ENCODE peak calls at places on chromosomes 5 and 9, in nine cellular contexts. One of them, this sample, is unnamed.

GRCh38 chr5:135813758-135814157 is 20.7 kb upstream of the SLC25A48 start:
- DNase-seq in tibial nerve: no peak
- DNase-seq in foreskin fibroblast: no peak
- DNase-seq in esophagus squamous epithelium: no peak
- DNase-seq in fibroblast of lung: no peak
- DNase-seq in ovary: no peak
- DNase-seq in tibial artery: no peak
- DNase-seq in fibroblast of pulmonary artery: no peak
- DNase-seq in kidney: no peak
- DNase-seq in this sample: no peak

GRCh38 chr9:100511205-100511604 is 38.3 kb downstream of the TMEFF1 start:
- DNase-seq in tibial nerve: no peak
- DNase-seq in foreskin fibroblast: no peak
- DNase-seq in esophagus squamous epithelium: no peak
- DNase-seq in fibroblast of lung: no peak
- DNase-seq in ovary: no peak
- DNase-seq in tibial artery: no peak
- DNase-seq in fibroblast of pulmonary artery: no peak
- DNase-seq in kidney: no peak
- DNase-seq in this sample: no peak

GRCh38 chr5:63686938-63687337 is 275.3 kb downstream of the HTR1A start:
- DNase-seq in tibial nerve: no peak
- DNase-seq in foreskin fibroblast: no peak
- DNase-seq in esophagus squamous epithelium: no peak
- DNase-seq in fibroblast of lung: no peak
- DNase-seq in ovary: peak
- DNase-seq in tibial artery: no peak
- DNase-seq in fibroblast of pulmonary artery: no peak
- DNase-seq in kidney: no peak
- DNase-seq in this sample: peak

GRCh38 chr5:179802950-179803562 is 3.6 kb downstream of the MGAT4B start:
- DNase-seq in tibial nerve: no peak
- DNase-seq in foreskin fibroblast: no peak
- DNase-seq in esophagus squamous epithelium: no peak
- DNase-seq in fibroblast of lung: no peak
- DNase-seq in ovary: no peak
- DNase-seq in tibial artery: no peak
- DNase-seq in fibroblast of pulmonary artery: no peak
- DNase-seq in kidney: peak
- DNase-seq in this sample: no peak

GRCh38 chr9:76215066-76215465 is 179.2 kb downstream of the RFK start:
- DNase-seq in tibial nerve: no peak
- DNase-seq in foreskin fibroblast: peak
- DNase-seq in esophagus squamous epithelium: no peak
- DNase-seq in fibroblast of lung: peak
- DNase-seq in ovary: no peak
- DNase-seq in tibial artery: no peak
- DNase-seq in fibroblast of pulmonary artery: peak
- DNase-seq in kidney: no peak
- DNase-seq in this sample: peak

GRCh38 chr9:37026936-37027581 is 7.0 kb downstream of the PAX5 start:
- DNase-seq in tibial nerve: no peak
- DNase-seq in foreskin fibroblast: no peak
- DNase-seq in esophagus squamous epithelium: no peak
- DNase-seq in fibroblast of lung: no peak
- DNase-seq in ovary: no peak
- DNase-seq in tibial artery: no peak
- DNase-seq in fibroblast of pulmonary artery: no peak
- DNase-seq in kidney: no peak
- DNase-seq in this sample: no peak

GRCh38 chr5:169628891-169629290 is 8.2 kb upstream of the DOCK2 start:
- DNase-seq in tibial nerve: no peak
- DNase-seq in foreskin fibroblast: peak
- DNase-seq in esophagus squamous epithelium: no peak
- DNase-seq in fibroblast of lung: peak
- DNase-seq in ovary: no peak
- DNase-seq in tibial artery: no peak
- DNase-seq in fibroblast of pulmonary artery: no peak
- DNase-seq in kidney: no peak
- DNase-seq in this sample: no peak

GRCh38 chr9:93807166-93808013 is 147.8 kb downstream of the BARX1 start:
- DNase-seq in tibial nerve: no peak
- DNase-seq in foreskin fibroblast: no peak
- DNase-seq in esophagus squamous epithelium: no peak
- DNase-seq in fibroblast of lung: no peak
- DNase-seq in ovary: no peak
- DNase-seq in tibial artery: no peak
- DNase-seq in fibroblast of pulmonary artery: no peak
- DNase-seq in kidney: no peak
- DNase-seq in this sample: no peak

GRCh38 chr9:112174965-112175795 is at the start of gene SUSD1:
- DNase-seq in tibial nerve: no peak
- DNase-seq in foreskin fibroblast: no peak
- DNase-seq in esophagus squamous epithelium: no peak
- DNase-seq in fibroblast of lung: peak
- DNase-seq in ovary: no peak
- DNase-seq in tibial artery: no peak
- DNase-seq in fibroblast of pulmonary artery: no peak
- DNase-seq in kidney: peak
- DNase-seq in this sample: no peak

DNA sequence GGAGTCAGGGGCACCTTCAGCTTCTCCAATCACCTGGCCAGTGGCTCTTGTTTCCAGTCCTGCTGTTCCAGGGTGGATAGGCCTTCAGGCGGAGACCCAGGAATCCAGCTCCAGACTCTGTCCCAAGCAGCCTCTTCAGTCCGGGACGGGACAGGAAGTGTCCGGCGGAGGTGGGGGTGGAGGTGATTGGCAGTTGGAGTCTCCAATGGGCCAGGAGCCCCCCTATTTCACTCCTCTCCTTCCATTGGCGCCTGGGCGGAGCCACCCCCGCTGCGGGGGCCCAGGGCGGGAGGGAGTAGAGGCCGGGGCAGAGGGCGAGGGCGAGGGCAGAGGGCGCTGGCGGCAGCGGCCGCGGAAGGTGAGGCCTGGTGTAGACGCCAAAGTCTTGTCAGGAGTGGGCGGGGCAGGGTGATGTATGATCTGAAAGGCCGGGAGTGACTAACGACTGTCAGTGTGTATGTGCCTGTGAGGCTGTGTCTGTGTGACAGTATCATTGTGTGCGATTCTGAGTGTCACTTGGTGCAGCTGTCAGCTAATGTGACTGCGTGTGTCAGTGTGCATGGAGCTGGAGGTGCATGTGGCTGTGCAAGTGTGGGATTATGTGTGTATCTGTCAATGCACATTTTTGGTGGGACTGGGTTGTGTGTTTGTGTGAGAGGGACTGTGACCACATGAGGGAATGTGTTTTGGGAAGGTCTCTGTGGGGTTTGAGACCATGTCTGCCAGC is at the start of gene IL11RA:
- DNase-seq in tibial nerve: peak
- DNase-seq in foreskin fibroblast: peak
- DNase-seq in esophagus squamous epithelium: no peak
- DNase-seq in fibroblast of lung: peak
- DNase-seq in ovary: peak
- DNase-seq in tibial artery: peak
- DNase-seq in fibroblast of pulmonary artery: peak
- DNase-seq in kidney: peak
- DNase-seq in this sample: peak
- H3K4me3 ChIP-seq in tibial nerve: peak
- H3K4me3 ChIP-seq in foreskin fibroblast: peak
- H3K4me3 ChIP-seq in esophagus squamous epithelium: peak
- H3K4me3 ChIP-seq in fibroblast of lung: peak
- H3K4me3 ChIP-seq in ovary: peak
- H3K4me3 ChIP-seq in tibial artery: peak
- H3K4me3 ChIP-seq in fibroblast of pulmonary artery: peak
- H3K4me3 ChIP-seq in kidney: peak
- H3K4me3 ChIP-seq in this sample: peak

GRCh38 chr5:15290953-15291352 is 209.0 kb upstream of the FBXL7 start:
- DNase-seq in tibial nerve: no peak
- DNase-seq in foreskin fibroblast: no peak
- DNase-seq in esophagus squamous epithelium: no peak
- DNase-seq in fibroblast of lung: no peak
- DNase-seq in ovary: no peak
- DNase-seq in tibial artery: no peak
- DNase-seq in fibroblast of pulmonary artery: no peak
- DNase-seq in kidney: no peak
- DNase-seq in this sample: no peak

GRCh38 chr5:15285901-15286583 is 213.9 kb upstream of the FBXL7 start:
- DNase-seq in tibial nerve: no peak
- DNase-seq in foreskin fibroblast: peak
- DNase-seq in esophagus squamous epithelium: no peak
- DNase-seq in fibroblast of lung: peak
- DNase-seq in ovary: peak
- DNase-seq in tibial artery: no peak
- DNase-seq in fibroblast of pulmonary artery: peak
- DNase-seq in kidney: no peak
- DNase-seq in this sample: no peak

DNA sequence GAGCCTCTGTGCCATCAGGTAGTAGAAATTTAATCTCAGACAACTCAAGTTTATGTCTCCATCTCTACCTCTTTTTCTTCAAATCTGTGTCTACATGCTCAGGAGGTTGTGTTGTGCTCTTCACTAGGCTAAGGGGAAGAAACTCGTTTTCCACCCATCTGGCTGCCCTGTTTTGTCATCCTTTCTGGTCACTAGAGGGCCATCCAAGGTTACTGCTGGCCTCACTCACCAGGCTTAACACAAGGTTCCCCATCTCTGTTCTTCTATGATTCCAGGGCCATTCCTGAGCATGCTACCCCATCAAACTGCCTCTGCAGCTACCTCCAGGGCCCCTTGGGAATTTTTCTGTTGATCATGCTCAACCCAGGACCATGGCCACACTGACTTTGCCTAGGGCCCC is 213.3 kb upstream of the FBXL7 start:
- DNase-seq in tibial nerve: no peak
- DNase-seq in foreskin fibroblast: peak
- DNase-seq in esophagus squamous epithelium: no peak
- DNase-seq in fibroblast of lung: no peak
- DNase-seq in ovary: no peak
- DNase-seq in tibial artery: no peak
- DNase-seq in fibroblast of pulmonary artery: peak
- DNase-seq in kidney: no peak
- DNase-seq in this sample: no peak
- TF ChIP-seq CTCF in tibial nerve: no peak
- TF ChIP-seq CTCF in foreskin fibroblast: peak
- TF ChIP-seq CTCF in esophagus squamous epithelium: no peak
- TF ChIP-seq CTCF in fibroblast of lung: no peak
- TF ChIP-seq CTCF in ovary: no peak
- TF ChIP-seq CTCF in tibial artery: peak
- TF ChIP-seq CTCF in fibroblast of pulmonary artery: peak
- TF ChIP-seq CTCF in kidney: peak
- TF ChIP-seq CTCF in this sample: no peak

GRCh38 chr5:6447384-6448140 is 1.1 kb upstream of the UBE2QL1 start:
- DNase-seq in tibial nerve: no peak
- DNase-seq in foreskin fibroblast: no peak
- DNase-seq in esophagus squamous epithelium: no peak
- DNase-seq in fibroblast of lung: no peak
- DNase-seq in ovary: no peak
- DNase-seq in tibial artery: no peak
- DNase-seq in fibroblast of pulmonary artery: no peak
- DNase-seq in kidney: no peak
- DNase-seq in this sample: no peak

GRCh38 chr5:6449465-6450158 is 953 bp downstream of the UBE2QL1 start:
- DNase-seq in tibial nerve: no peak
- DNase-seq in foreskin fibroblast: no peak
- DNase-seq in esophagus squamous epithelium: no peak
- DNase-seq in fibroblast of lung: no peak
- DNase-seq in ovary: no peak
- DNase-seq in tibial artery: no peak
- DNase-seq in fibroblast of pulmonary artery: no peak
- DNase-seq in kidney: no peak
- DNase-seq in this sample: no peak

GRCh38 chr5:6450235-6450860 is 1.7 kb downstream of the UBE2QL1 start:
- DNase-seq in tibial nerve: no peak
- DNase-seq in foreskin fibroblast: no peak
- DNase-seq in esophagus squamous epithelium: no peak
- DNase-seq in fibroblast of lung: no peak
- DNase-seq in ovary: no peak
- DNase-seq in tibial artery: no peak
- DNase-seq in fibroblast of pulmonary artery: no peak
- DNase-seq in kidney: no peak
- DNase-seq in this sample: no peak

GRCh38 chr5:6448141-6448491 is 543 bp upstream of the UBE2QL1 start:
- DNase-seq in tibial nerve: no peak
- DNase-seq in foreskin fibroblast: no peak
- DNase-seq in esophagus squamous epithelium: no peak
- DNase-seq in fibroblast of lung: no peak
- DNase-seq in ovary: no peak
- DNase-seq in tibial artery: no peak
- DNase-seq in fibroblast of pulmonary artery: no peak
- DNase-seq in kidney: no peak
- DNase-seq in this sample: no peak

GRCh38 chr5:6448622-6449464 is at the start of gene UBE2QL1:
- DNase-seq in tibial nerve: no peak
- DNase-seq in foreskin fibroblast: peak
- DNase-seq in esophagus squamous epithelium: no peak
- DNase-seq in fibroblast of lung: peak
- DNase-seq in ovary: peak
- DNase-seq in tibial artery: no peak
- DNase-seq in fibroblast of pulmonary artery: no peak
- DNase-seq in kidney: no peak
- DNase-seq in this sample: peak
- H3K4me3 ChIP-seq in tibial nerve: peak
- H3K4me3 ChIP-seq in foreskin fibroblast: peak
- H3K4me3 ChIP-seq in esophagus squamous epithelium: peak
- H3K4me3 ChIP-seq in fibroblast of lung: no peak
- H3K4me3 ChIP-seq in ovary: peak
- H3K4me3 ChIP-seq in tibial artery: peak
- H3K4me3 ChIP-seq in fibroblast of pulmonary artery: no peak
- H3K4me3 ChIP-seq in kidney: peak
- H3K4me3 ChIP-seq in this sample: peak

GRCh38 chr9:118222375-118222774 is 518.2 kb downstream of the TLR4 start:
- DNase-seq in tibial nerve: no peak
- DNase-seq in foreskin fibroblast: no peak
- DNase-seq in esophagus squamous epithelium: no peak
- DNase-seq in fibroblast of lung: peak
- DNase-seq in ovary: no peak
- DNase-seq in tibial artery: no peak
- DNase-seq in fibroblast of pulmonary artery: no peak
- DNase-seq in kidney: no peak
- DNase-seq in this sample: no peak
- TF ChIP-seq CTCF in tibial nerve: no peak
- TF ChIP-seq CTCF in foreskin fibroblast: no peak
- TF ChIP-seq CTCF in esophagus squamous epithelium: no peak
- TF ChIP-seq CTCF in fibroblast of lung: no peak
- TF ChIP-seq CTCF in ovary: no peak
- TF ChIP-seq CTCF in tibial artery: no peak
- TF ChIP-seq CTCF in fibroblast of pulmonary artery: no peak
- TF ChIP-seq CTCF in kidney: peak
- TF ChIP-seq CTCF in this sample: no peak

DNA sequence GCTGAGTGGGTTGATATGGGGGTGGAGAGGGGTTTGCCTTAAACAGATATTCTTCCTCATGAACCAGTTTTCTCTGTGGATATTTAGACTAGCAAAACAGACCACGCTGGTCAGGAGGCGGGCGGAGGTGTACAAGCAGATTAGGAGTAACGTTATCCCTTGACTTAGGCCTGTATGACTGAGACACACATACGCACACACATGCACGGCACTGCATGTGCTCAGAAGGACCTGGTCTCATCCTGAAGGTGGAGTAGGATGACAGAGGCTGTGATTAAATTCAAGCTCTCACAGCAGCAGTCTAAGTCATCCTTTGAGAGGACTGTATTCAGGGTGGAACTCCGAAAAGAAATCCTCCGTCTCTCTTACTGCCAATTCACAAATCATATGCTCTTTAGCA is 209.7 kb downstream of the DIRAS2 start:
- DNase-seq in tibial nerve: no peak
- DNase-seq in foreskin fibroblast: no peak
- DNase-seq in esophagus squamous epithelium: no peak
- DNase-seq in fibroblast of lung: peak
- DNase-seq in ovary: no peak
- DNase-seq in tibial artery: no peak
- DNase-seq in fibroblast of pulmonary artery: no peak
- DNase-seq in kidney: no peak
- DNase-seq in this sample: peak
- H3K4me3 ChIP-seq in tibial nerve: no peak
- H3K4me3 ChIP-seq in foreskin fibroblast: no peak
- H3K4me3 ChIP-seq in esophagus squamous epithelium: no peak
- H3K4me3 ChIP-seq in fibroblast of lung: no peak
- H3K4me3 ChIP-seq in ovary: no peak
- H3K4me3 ChIP-seq in tibial artery: no peak
- H3K4me3 ChIP-seq in fibroblast of pulmonary artery: no peak
- H3K4me3 ChIP-seq in kidney: peak
- H3K4me3 ChIP-seq in this sample: peak

This sample was measured in epithelial cell of esophagus.